ENCODE peak calls at places on chromosomes 6 and 20, in ten cellular contexts. G is activated B cell treated with CpG ODN at 0.5 μM for 24 hours; X is T-cell; K is RPMI7951; N is activated CD4-positive, alpha-beta T cell treated with anti-CD3 and anti-CD28 coated beads, Interleukin-2, amount 10 ng/mL, durations not matched to agents 7 days and 5 days; Z is neural crest cell; H is AML-193; D is fibroblast of lung; C is skeletal muscle cell; T is myocyte. E is an unnamed sample.

GRCh38 chr20:33521461-33521860 is 31.6 kb downstream of the CBFA2T2 start:
- DNase-seq in G (no peak), X (no peak), K (no peak), N (no peak), Z (no peak), H (no peak), D (no peak), C (no peak), T (no peak), E (no peak)

GRCh38 chr6:70507166-70507565 is 59.6 kb upstream of the SDHAF4 start:
- DNase-seq in G (no peak), X (no peak), K (no peak), N (no peak), Z (no peak), H (no peak), D (no peak), C (no peak), T (no peak), E (no peak)

GRCh38 chr6:113774122-113774835 is 82.9 kb upstream of the MARCKS start:
- DNase-seq in G (no peak), X (no peak), K (peak), N (no peak), Z (no peak), H (peak), D (peak), C (peak), T (no peak), E (no peak)

GRCh38 chr6:136586295-136586694 is 36.1 kb upstream of the MAP7 start:
- DNase-seq in G (no peak), X (no peak), K (peak), N (no peak), Z (no peak), H (no peak), D (peak), C (peak), T (peak), E (peak)

GRCh38 chr6:145688493-145688905 is 46.8 kb downstream of the EPM2A start:
- DNase-seq in G (no peak), X (no peak), K (no peak), N (no peak), Z (no peak), H (no peak), D (peak), C (peak), T (no peak), E (no peak)

GRCh38 chr20:51562334-51563140 is 20.0 kb upstream of the NFATC2 start:
- DNase-seq in G (peak), X (no peak), K (peak), N (no peak), Z (peak), H (no peak), D (peak), C (peak), T (peak), E (peak)

GRCh38 chr6:97068211-97068610 is 143.7 kb downstream of the KLHL32 start:
- DNase-seq in G (no peak), X (no peak), K (peak), N (peak), Z (peak), H (peak), D (peak), C (peak), T (peak), E (peak)

GRCh38 chr20:32159766-32160221 is 47.7 kb downstream of the PLAGL2 start:
- DNase-seq in G (no peak), X (no peak), K (no peak), N (no peak), Z (no peak), H (no peak), D (no peak), C (no peak), T (no peak), E (no peak)

GRCh38 chr6:114058435-114058834 is 87.5 kb upstream of the HDAC2 start:
- DNase-seq in G (no peak), X (no peak), K (peak), N (no peak), Z (no peak), H (no peak), D (no peak), C (no peak), T (no peak), E (no peak)

GRCh38 chr6:16244869-16245451 is 6.6 kb downstream of the GMPR start:
- DNase-seq in G (no peak), X (no peak), K (no peak), N (no peak), Z (no peak), H (no peak), D (peak), C (no peak), T (no peak), E (no peak)

GRCh38 chr6:159440907-159441703 is 251.9 kb downstream of the SOD2 start:
- DNase-seq in G (no peak), X (no peak), K (peak), N (no peak), Z (no peak), H (no peak), D (peak), C (peak), T (no peak), E (no peak)

GRCh38 chr6:41970436-41970846 is 28.8 kb upstream of the CCND3 start:
- DNase-seq in G (no peak), X (no peak), K (peak), N (no peak), Z (no peak), H (peak), D (peak), C (peak), T (peak), E (peak)

GRCh38 chr6:165723326-165723725 is 60.3 kb upstream of the PDE10A start:
- DNase-seq in G (no peak), X (no peak), K (no peak), N (no peak), Z (no peak), H (no peak), D (no peak), C (no peak), T (no peak), E (no peak)

GRCh38 chr6:163984446-163984936 is 570.0 kb downstream of the QKI start:
- DNase-seq in G (no peak), X (no peak), K (peak), N (no peak), Z (no peak), H (no peak), D (peak), C (no peak), T (no peak), E (no peak)

GRCh38 chr6:34243131-34243771 is 5.6 kb downstream of the SMIM29 start:
- DNase-seq in G (no peak), X (no peak), K (peak), N (no peak), Z (no peak), H (no peak), D (peak), C (no peak), T (no peak), E (no peak)

GRCh38 chr20:60057866-60058807 is 99.9 kb downstream of the CDH26 start:
- DNase-seq in G (peak), X (peak), K (no peak), N (peak), Z (no peak), H (peak), D (peak), C (peak), T (peak), E (no peak)

GRCh38 chr6:36131517-36132220 is 1.4 kb downstream of the MAPK13 start:
- DNase-seq in G (no peak), X (peak), K (peak), N (peak), Z (no peak), H (peak), D (peak), C (peak), T (peak), E (peak)

GRCh38 chr6:35048631-35049083 is 92.5 kb downstream of the TCP11 start:
- DNase-seq in G (no peak), X (peak), K (peak), N (peak), Z (no peak), H (no peak), D (peak), C (peak), T (peak), E (no peak)

GRCh38 chr20:58593880-58594473 is 57.1 kb upstream of the STX16 start:
- DNase-seq in G (no peak), X (no peak), K (no peak), N (no peak), Z (no peak), H (no peak), D (no peak), C (no peak), T (no peak), E (no peak)

GRCh38 chr6:20652691-20653479 is 118.6 kb downstream of the CDKAL1 start:
- DNase-seq in G (no peak), X (no peak), K (no peak), N (no peak), Z (no peak), H (no peak), D (peak), C (no peak), T (no peak), E (no peak)

GRCh38 chr6:152471459-152472070 is 165.6 kb downstream of the SYNE1 start:
- DNase-seq in G (no peak), X (no peak), K (peak), N (no peak), Z (no peak), H (no peak), D (peak), C (no peak), T (peak), E (peak)

GRCh38 chr20:4453369-4453768 is 268.3 kb upstream of the PRND start:
- DNase-seq in G (no peak), X (no peak), K (no peak), N (no peak), Z (no peak), H (no peak), D (no peak), C (no peak), T (peak), E (no peak)

GRCh38 chr6:5083813-5084191 is 1.3 kb upstream of the PPP1R3G start:
- DNase-seq in G (no peak), X (no peak), K (no peak), N (no peak), Z (no peak), H (no peak), D (no peak), C (no peak), T (no peak), E (no peak)

GRCh38 chr20:40895182-40895581 is 133.4 kb upstream of the TOP1 start:
- DNase-seq in G (no peak), X (no peak), K (no peak), N (no peak), Z (no peak), H (no peak), D (no peak), C (no peak), T (no peak), E (no peak)